ENCODE peak calls at places on chromosomes 2 and 18, in seven cellular contexts. K, A, N, J, X, P and Y are unnamed samples. For H3K9me2, the result is how much of the 10 kb centered on the place peaks cover.

GRCh38 chr2:195664528-195664927 is 7.5 kb downstream of the SLC39A10 start:
- DNase-seq in K (no peak), A (no peak), N (no peak), J (peak), X (no peak), P (no peak), Y (no peak)

GRCh38 chr2:195945056-195945455 is 123.6 kb downstream of the DNAH7 start:
- DNase-seq in K (no peak), A (no peak), N (no peak), J (no peak), X (no peak), P (no peak), Y (no peak)

GRCh38 chr18:31101148-31102019 is 837 bp downstream of the DSC2 start:
- DNase-seq in K (peak), A (peak), N (no peak), J (peak), X (peak), P (no peak), Y (no peak)

GRCh38 chr2:215572341-215572848 is 136.5 kb upstream of the FN1 start:
- DNase-seq in K (no peak), A (no peak), N (no peak), J (no peak), X (no peak), P (no peak), Y (no peak)

GRCh38 chr2:64448069-64448468 is 5.9 kb upstream of the LGALSL start:
- DNase-seq in K (no peak), A (no peak), N (no peak), J (no peak), X (no peak), P (no peak), Y (no peak)

GRCh38 chr2:126971481-126972271 is 73.0 kb downstream of the TEX51 start:
- DNase-seq in K (peak), A (peak), N (peak), J (peak), X (peak), P (peak), Y (peak)

GRCh38 chr2:45610281-45611019 is 617 bp downstream of the SRBD1 start:
- DNase-seq in K (peak), A (peak), N (peak), J (peak), X (peak), P (peak), Y (peak)

GRCh38 chr2:176924909-176925548 is 287.6 kb upstream of the HNRNPA3 start:
- DNase-seq in K (no peak), A (no peak), N (no peak), J (no peak), X (no peak), P (no peak), Y (no peak)

GRCh38 chr18:37409870-37410269 is 155.7 kb downstream of the CELF4 start:
- DNase-seq in K (no peak), A (peak), N (no peak), J (no peak), X (no peak), P (no peak), Y (no peak)

GRCh38 chr2:184041077-184041476 is 557.3 kb upstream of the ZNF804A start:
- DNase-seq in K (no peak), A (no peak), N (no peak), J (no peak), X (no peak), P (no peak), Y (no peak)

GRCh38 chr2:19881866-19882265 is 19.9 kb downstream of the TTC32 start:
- DNase-seq in K (no peak), A (no peak), N (no peak), J (no peak), X (no peak), P (no peak), Y (no peak)

GRCh38 chr2:19885791-19886190 is 16.0 kb downstream of the TTC32 start:
- DNase-seq in K (no peak), A (no peak), N (no peak), J (no peak), X (no peak), P (no peak), Y (no peak)

GRCh38 chr2:19883971-19884720 is 17.6 kb downstream of the TTC32 start:
- DNase-seq in K (no peak), A (no peak), N (no peak), J (no peak), X (no peak), P (no peak), Y (no peak)

GRCh38 chr2:19881221-19881620 is 20.6 kb downstream of the TTC32 start:
- DNase-seq in K (no peak), A (no peak), N (no peak), J (no peak), X (no peak), P (no peak), Y (no peak)

DNA sequence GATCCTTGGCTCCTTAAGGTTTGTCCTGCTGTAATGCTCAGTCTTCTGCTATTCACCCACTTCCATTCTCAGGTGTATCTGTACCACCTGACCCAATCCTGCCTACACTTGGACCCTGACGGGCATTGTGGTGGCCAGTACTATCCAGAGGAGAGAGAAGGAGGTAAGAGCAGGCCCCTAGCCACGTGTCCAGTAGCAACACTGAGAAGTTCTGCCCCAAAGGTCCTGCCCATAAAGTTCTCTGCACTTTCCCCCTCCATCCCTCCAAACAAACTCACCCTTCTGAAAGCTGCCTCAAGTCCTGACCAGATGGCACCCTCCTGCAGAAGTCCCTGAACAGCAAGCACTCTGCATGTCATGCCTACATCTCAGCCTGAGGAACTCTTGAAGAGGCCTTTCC is 18.3 kb downstream of the TTC32 start:
- DNase-seq in K (no peak), A (no peak), N (no peak), J (no peak), X (no peak), P (no peak), Y (no peak)
- TF ChIP-seq EZH2phosphoT487 in K (no peak), A (no peak), N (no peak), J (no peak), X (no peak), P (no peak), Y (no peak)

DNA sequence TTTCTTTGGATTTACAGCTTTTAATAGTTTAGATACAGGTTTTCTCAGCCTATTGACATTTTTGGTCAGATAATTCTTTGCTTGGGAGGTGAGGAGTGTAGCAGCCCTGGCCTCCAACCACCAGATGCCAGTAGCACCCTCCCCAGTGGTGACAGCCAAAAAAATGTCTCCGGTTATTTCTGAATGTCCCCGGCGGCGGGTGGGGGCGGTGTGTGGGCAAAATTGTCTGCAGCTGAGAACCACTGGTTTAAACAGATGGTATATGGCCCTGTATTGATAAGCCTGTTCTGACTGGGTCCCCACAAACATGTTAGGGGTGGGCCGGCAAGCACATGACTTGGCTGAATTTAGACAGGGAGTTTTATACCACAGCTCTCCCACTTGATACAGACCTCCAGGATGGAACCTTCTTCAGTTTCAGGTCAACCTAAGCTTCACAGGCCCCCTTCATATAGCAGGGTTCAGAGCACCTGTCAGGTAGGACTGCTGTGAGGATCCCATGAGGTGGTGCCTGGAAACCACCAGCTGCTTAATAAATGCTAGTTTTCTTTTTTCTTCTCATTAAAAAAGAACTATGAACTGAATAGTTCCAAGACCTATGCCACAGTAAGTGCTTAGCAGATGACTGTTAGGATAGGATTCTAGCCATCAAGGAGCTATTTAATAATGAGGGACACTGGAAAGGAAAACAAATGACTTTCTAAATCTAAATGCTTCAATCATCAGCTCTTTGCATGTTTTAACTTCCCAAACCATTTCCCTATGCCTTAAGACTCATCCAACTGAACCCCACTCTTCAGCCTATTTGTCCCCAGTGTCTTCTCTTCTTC is 18.1 kb downstream of the LPIN2 start:
- DNase-seq in K (no peak), A (peak), N (no peak), J (no peak), X (no peak), P (peak), Y (peak)
- TF ChIP-seq CTCF in K (peak), A (peak), N (no peak), J (peak), X (peak), P (peak), Y (peak)

GRCh38 chr2:105139556-105140236 is 101.8 kb downstream of the MRPS9 start:
- DNase-seq in K (no peak), A (no peak), N (no peak), J (no peak), X (no peak), P (no peak), Y (no peak)
- H3K9me2 ChIP-seq in K (under half), A (under half), N (under half), J (under half), X (under half), P (under half), Y (under half)

GRCh38 chr2:159933727-159934049 is 128.7 kb downstream of the PLA2R1 start:
- DNase-seq in K (no peak), A (no peak), N (no peak), J (no peak), X (no peak), P (peak), Y (peak)
- TF ChIP-seq EZH2phosphoT487 in K (no peak), A (no peak), N (no peak), J (no peak), X (no peak), P (no peak), Y (no peak)

DNA sequence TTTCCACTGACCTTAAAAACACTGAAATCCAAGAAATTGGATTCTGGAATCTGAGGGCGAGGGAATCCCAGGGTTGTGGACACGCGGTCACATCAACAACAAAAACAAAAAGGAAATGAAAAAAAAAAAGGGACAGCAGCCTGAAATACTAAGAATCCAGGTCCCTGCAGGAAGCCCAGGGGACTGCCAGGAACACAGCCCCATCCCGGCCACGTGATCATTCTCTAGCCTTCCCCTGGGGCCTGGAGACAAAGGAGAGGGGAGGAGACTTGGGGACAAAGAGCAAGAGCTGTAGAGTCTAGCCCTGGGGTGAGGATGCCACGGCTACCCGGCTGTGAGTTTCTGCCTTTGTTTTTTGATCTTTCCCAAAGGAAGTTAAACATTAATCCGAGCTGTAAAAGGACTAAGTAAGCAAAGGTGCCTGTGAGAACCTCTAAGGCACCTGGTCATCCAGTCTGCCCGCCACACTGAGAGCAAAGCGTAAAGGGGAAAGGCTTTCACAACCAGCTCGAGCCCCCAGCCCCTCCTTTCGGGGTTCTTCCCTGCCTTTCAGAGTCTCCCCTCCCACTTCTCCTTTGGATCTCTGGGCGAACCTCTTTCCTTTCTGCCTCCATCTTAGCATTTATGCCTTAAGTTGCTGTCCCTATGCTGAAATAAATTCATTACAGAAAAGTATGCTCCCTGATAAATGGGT is 57.9 kb upstream of the MSH2 start:
- DNase-seq in K (peak), A (peak), N (peak), J (peak), X (peak), P (no peak), Y (no peak)
- TF ChIP-seq CTCF in K (no peak), A (no peak), N (no peak), J (peak), X (peak), P (no peak), Y (no peak)

GRCh38 chr2:171036532-171036931 is 107.5 kb downstream of the GORASP2 start:
- DNase-seq in K (no peak), A (no peak), N (no peak), J (no peak), X (no peak), P (peak), Y (no peak)
- H3K9me2 ChIP-seq in K (under half), A (under half), N (under half), J (under half), X (under half), P (under half), Y (under half)

DNA sequence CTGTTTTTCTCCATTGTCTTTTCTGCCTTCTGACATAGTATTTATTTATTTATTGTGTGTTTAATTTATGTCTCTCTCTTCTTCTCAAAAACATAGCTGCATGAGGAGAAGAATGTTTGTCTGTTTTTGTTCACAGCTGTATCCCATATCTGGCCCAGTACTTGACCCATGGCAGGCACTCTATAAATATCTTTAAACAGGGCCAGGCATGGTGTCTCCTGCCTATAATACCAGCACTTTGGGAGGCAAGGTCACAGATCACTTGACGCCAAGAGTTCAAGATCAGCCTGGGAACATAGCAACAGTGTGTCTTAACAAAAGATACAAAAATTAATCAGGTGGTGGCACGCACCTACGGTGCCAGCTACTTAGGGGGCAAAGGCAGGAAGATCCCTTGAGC is 361.3 kb upstream of the KLHL29 start:
- DNase-seq in K (no peak), A (no peak), N (no peak), J (no peak), X (no peak), P (no peak), Y (no peak)
- TF ChIP-seq EZH2phosphoT487 in K (no peak), A (no peak), N (no peak), J (no peak), X (no peak), P (no peak), Y (no peak)

DNA sequence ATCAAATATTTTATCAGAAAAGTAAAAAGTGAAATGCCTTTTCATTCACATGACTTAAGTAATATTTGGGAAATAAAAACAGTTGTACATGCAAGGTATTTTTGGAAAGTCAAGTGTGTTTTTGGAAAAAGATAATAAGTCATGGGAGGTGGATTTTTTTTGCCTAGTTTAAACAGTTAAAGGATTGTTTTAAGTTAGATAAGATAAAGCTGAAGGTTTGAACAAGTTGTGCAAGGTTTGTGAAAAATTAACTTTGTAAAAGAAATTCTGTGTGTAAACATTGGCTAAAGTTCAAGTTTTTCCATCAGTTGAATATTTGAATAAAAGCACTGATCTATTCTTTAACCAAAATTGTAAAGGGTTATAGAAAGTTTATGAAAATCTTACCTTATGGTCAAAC is 207.9 kb upstream of the RGPD4 start:
- DNase-seq in K (no peak), A (no peak), N (no peak), J (no peak), X (no peak), P (no peak), Y (no peak)
- TF ChIP-seq CTCF in K (no peak), A (no peak), N (no peak), J (no peak), X (no peak), P (no peak), Y (no peak)